ENCODE peak calls at places on chromosome 2, in seven cellular contexts. T is neural crest cell, D is HFFc6, K is cardiac fibroblast, N is fibroblast of pulmonary artery, C is colonic mucosa, Z is upper lobe of right lung. X is an unnamed sample.

GRCh38 chr2:85750509-85751299 is 3.1 kb upstream of the ATOH8 start:
- DNase-seq in T (peak), D (peak), K (peak), N (peak), C (peak), Z (peak), X (no peak)

GRCh38 chr2:156649596-156649995 is 213.4 kb downstream of the GPD2 start:
- DNase-seq in T (no peak), D (no peak), K (peak), N (no peak), C (peak), Z (no peak), X (no peak)

GRCh38 chr2:28547223-28547860 is 51.5 kb downstream of the PLB1 start:
- DNase-seq in T (no peak), D (no peak), K (no peak), N (no peak), C (no peak), Z (no peak), X (no peak)

GRCh38 chr2:54306561-54306960 is 50.5 kb upstream of the TSPYL6 start:
- DNase-seq in T (no peak), D (no peak), K (no peak), N (peak), C (no peak), Z (no peak), X (no peak)

GRCh38 chr2:239979243-239980023 is 45.7 kb downstream of the NDUFA10 start:
- DNase-seq in T (peak), D (no peak), K (peak), N (peak), C (no peak), Z (no peak), X (no peak)

GRCh38 chr2:230757476-230757875 is 44.8 kb downstream of the CAB39 start:
- DNase-seq in T (no peak), D (peak), K (peak), N (peak), C (no peak), Z (no peak), X (no peak)

GRCh38 chr2:235666240-235666781 is 172.5 kb downstream of the AGAP1 start:
- DNase-seq in T (peak), D (peak), K (peak), N (peak), C (peak), Z (no peak), X (no peak)

GRCh38 chr2:159998236-159998635 is 64.2 kb downstream of the PLA2R1 start:
- DNase-seq in T (no peak), D (no peak), K (no peak), N (no peak), C (no peak), Z (no peak), X (no peak)

GRCh38 chr2:16774980-16775963 is 109.6 kb upstream of the CYRIA start:
- DNase-seq in T (no peak), D (no peak), K (no peak), N (peak), C (no peak), Z (no peak), X (no peak)

GRCh38 chr2:181999911-182000310 is 14.3 kb downstream of the PPP1R1C start:
- DNase-seq in T (no peak), D (no peak), K (no peak), N (no peak), C (no peak), Z (no peak), X (no peak)

GRCh38 chr2:196479350-196479749 is 160.2 kb upstream of the CCDC150 start:
- DNase-seq in T (no peak), D (peak), K (peak), N (peak), C (no peak), Z (no peak), X (no peak)

GRCh38 chr2:118737690-118738089 is 109.8 kb downstream of the EN1 start:
- DNase-seq in T (no peak), D (no peak), K (no peak), N (no peak), C (no peak), Z (no peak), X (no peak)

GRCh38 chr2:46351388-46352141 is 54.4 kb downstream of the EPAS1 start:
- DNase-seq in T (no peak), D (no peak), K (no peak), N (no peak), C (no peak), Z (no peak), X (no peak)

GRCh38 chr2:240582781-240583180 is 3.8 kb upstream of the CAPN10 start:
- DNase-seq in T (no peak), D (peak), K (no peak), N (no peak), C (no peak), Z (no peak), X (no peak)

GRCh38 chr2:144550084-144550483 is 30.2 kb upstream of the ZEB2 start:
- DNase-seq in T (no peak), D (no peak), K (no peak), N (no peak), C (no peak), Z (no peak), X (no peak)

GRCh38 chr2:145812163-145812554 is 1292.2 kb upstream of the ZEB2 start:
- DNase-seq in T (no peak), D (no peak), K (no peak), N (peak), C (no peak), Z (no peak), X (no peak)

GRCh38 chr2:110848519-110848918 is 116.1 kb downstream of the ACOXL start:
- DNase-seq in T (no peak), D (no peak), K (no peak), N (no peak), C (no peak), Z (no peak), X (no peak)

GRCh38 chr2:63698825-63699548 is 110.2 kb downstream of the MDH1 start:
- DNase-seq in T (no peak), D (peak), K (peak), N (peak), C (peak), Z (no peak), X (no peak)

GRCh38 chr2:14340703-14341102 is 291.8 kb upstream of the LRATD1 start:
- DNase-seq in T (no peak), D (no peak), K (no peak), N (no peak), C (no peak), Z (no peak), X (no peak)

GRCh38 chr2:201218780-201219179 is 35.8 kb downstream of the CASP10 start:
- DNase-seq in T (no peak), D (peak), K (no peak), N (no peak), C (peak), Z (no peak), X (no peak)

GRCh38 chr2:128525653-128526052 is 207.0 kb upstream of the HS6ST1 start:
- DNase-seq in T (no peak), D (no peak), K (no peak), N (no peak), C (no peak), Z (no peak), X (no peak)

GRCh38 chr2:66509326-66509811 is 74.4 kb downstream of the MEIS1 start:
- DNase-seq in T (no peak), D (peak), K (peak), N (peak), C (no peak), Z (no peak), X (no peak)

GRCh38 chr2:209380278-209380677 is 43.6 kb upstream of the MAP2 start:
- DNase-seq in T (no peak), D (no peak), K (no peak), N (no peak), C (no peak), Z (no peak), X (no peak)

GRCh38 chr2:37916512-37917082 is 8.5 kb upstream of the RMDN2 start:
- DNase-seq in T (no peak), D (peak), K (peak), N (peak), C (no peak), Z (no peak), X (no peak)

GRCh38 chr2:52423655-52424054 is 1343.9 kb upstream of the CHAC2 start:
- DNase-seq in T (no peak), D (no peak), K (no peak), N (no peak), C (no peak), Z (no peak), X (no peak)

GRCh38 chr2:30225131-30225762 is 6.1 kb upstream of the LBH start:
- DNase-seq in T (no peak), D (peak), K (peak), N (peak), C (no peak), Z (no peak), X (no peak)

GRCh38 chr2:8212239-8212638 is 469.6 kb upstream of the ID2 start:
- DNase-seq in T (no peak), D (no peak), K (no peak), N (no peak), C (peak), Z (no peak), X (no peak)

GRCh38 chr2:78202986-78203670 is 681.0 kb upstream of the LRRTM4 start:
- DNase-seq in T (no peak), D (no peak), K (no peak), N (no peak), C (no peak), Z (no peak), X (no peak)

GRCh38 chr2:220682616-220683015 is 889.5 kb downstream of the EPHA4 start:
- DNase-seq in T (no peak), D (peak), K (no peak), N (no peak), C (no peak), Z (no peak), X (no peak)

GRCh38 chr2:88110830-88111229 is 17.0 kb downstream of the FABP1 start:
- DNase-seq in T (no peak), D (no peak), K (no peak), N (no peak), C (no peak), Z (no peak), X (no peak)

GRCh38 chr2:99571609-99572344 is 82.0 kb upstream of the REV1 start:
- DNase-seq in T (no peak), D (no peak), K (no peak), N (no peak), C (no peak), Z (no peak), X (no peak)

GRCh38 chr2:15159751-15160177 is 401.4 kb downstream of the NBAS start:
- DNase-seq in T (peak), D (peak), K (peak), N (peak), C (peak), Z (no peak), X (peak)

GRCh38 chr2:24822049-24822706 is 29.0 kb downstream of the CENPO start:
- DNase-seq in T (no peak), D (no peak), K (no peak), N (no peak), C (peak), Z (no peak), X (no peak)

GRCh38 chr2:229071292-229071976 is 199.7 kb downstream of the PID1 start:
- DNase-seq in T (no peak), D (no peak), K (peak), N (peak), C (no peak), Z (no peak), X (no peak)

GRCh38 chr2:174336403-174337336 is 1.9 kb downstream of the SP9 start:
- DNase-seq in T (peak), D (no peak), K (no peak), N (no peak), C (peak), Z (peak), X (no peak)
- TF ChIP-seq CTCF in T (peak), D (peak), K (no peak), N (no peak), C (no peak), Z (no peak), X (peak)

GRCh38 chr2:44055229-44055628 is 59.4 kb upstream of the LRPPRC start:
- DNase-seq in T (no peak), D (no peak), K (no peak), N (no peak), C (no peak), Z (no peak), X (no peak)
- TF ChIP-seq CTCF in T (no peak), D (no peak), K (no peak), N (no peak), C (no peak), Z (no peak), X (no peak)

GRCh38 chr2:109333414-109334194 is 204.6 kb downstream of the SH3RF3 start:
- DNase-seq in T (no peak), D (peak), K (no peak), N (no peak), C (no peak), Z (no peak), X (no peak)
- TF ChIP-seq CTCF in T (peak), D (peak), K (peak), N (peak), C (no peak), Z (peak), X (no peak)

DNA sequence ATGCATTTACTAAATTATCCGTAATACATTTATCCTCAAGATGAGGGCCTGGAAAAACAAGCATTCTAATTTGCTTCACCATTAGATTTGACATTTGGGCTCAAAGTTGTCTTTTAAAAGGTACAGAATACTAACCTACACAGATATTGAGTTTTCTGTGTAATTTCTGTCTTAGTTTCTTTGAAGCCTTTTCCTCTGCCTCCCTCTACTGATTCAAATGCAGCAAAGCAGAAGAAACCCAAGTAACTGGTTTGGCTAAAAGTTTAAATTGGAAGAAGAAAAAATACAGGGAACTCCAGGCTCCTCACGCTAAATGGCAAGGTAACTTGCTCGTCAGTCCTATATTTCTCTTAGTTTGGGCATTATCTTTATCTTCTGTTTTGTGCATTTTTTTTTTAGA is 53.3 kb upstream of the SLC5A7 start:
- DNase-seq in T (no peak), D (peak), K (peak), N (peak), C (no peak), Z (no peak), X (no peak)
- TF ChIP-seq CTCF in T (peak), D (peak), K (peak), N (peak), C (no peak), Z (peak), X (peak)

GRCh38 chr2:223697316-223697875 is 95.2 kb upstream of the SCG2 start:
- DNase-seq in T (no peak), D (no peak), K (no peak), N (no peak), C (no peak), Z (no peak), X (no peak)

GRCh38 chr2:223697921-223698645 is 95.9 kb upstream of the SCG2 start:
- DNase-seq in T (no peak), D (no peak), K (no peak), N (no peak), C (no peak), Z (no peak), X (no peak)

GRCh38 chr2:223696719-223697118 is 94.6 kb upstream of the SCG2 start:
- DNase-seq in T (no peak), D (peak), K (no peak), N (peak), C (no peak), Z (no peak), X (no peak)

GRCh38 chr2:223688094-223688835 is 86.1 kb upstream of the SCG2 start:
- DNase-seq in T (no peak), D (no peak), K (no peak), N (no peak), C (no peak), Z (no peak), X (no peak)

DNA sequence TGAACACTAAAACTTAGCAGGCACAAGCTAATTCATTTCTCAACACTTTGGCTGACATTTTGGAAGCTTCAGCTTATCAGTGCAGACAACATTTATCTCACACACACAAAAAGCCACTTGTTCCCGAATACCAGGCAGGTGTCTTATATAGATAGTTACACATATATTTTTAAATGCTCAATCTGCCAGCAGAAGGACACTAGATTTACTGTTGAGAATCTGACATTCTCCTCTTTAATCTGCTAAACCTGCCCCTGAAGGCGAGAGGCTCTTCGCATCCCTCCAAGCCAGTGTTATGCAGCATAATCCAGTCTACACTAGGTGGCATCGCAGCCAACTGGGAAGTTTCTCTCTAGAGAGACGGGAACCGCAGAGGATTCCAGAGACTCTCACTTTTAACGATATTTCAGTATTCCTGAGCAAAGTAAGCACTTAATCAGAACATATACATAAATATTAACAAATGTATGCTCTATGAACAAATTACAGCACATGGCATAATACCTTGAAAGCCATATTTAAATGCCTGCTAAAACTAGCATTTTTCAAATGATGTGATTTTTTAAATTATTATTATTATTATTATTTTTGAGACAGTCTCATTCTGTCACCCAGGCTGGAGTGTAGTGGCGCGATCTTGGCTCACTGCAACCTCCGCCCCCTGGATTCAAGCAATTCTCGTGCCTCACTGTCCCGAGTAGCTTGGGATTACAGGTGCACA is 90.2 kb upstream of the SCG2 start:
- DNase-seq in T (peak), D (peak), K (peak), N (peak), C (no peak), Z (no peak), X (no peak)
- TF ChIP-seq CTCF in T (peak), D (peak), K (peak), N (peak), C (peak), Z (peak), X (peak)

GRCh38 chr2:48122166-48122565 is 215.9 kb upstream of the FBXO11 start:
- DNase-seq in T (no peak), D (no peak), K (no peak), N (no peak), C (no peak), Z (no peak), X (no peak)

GRCh38 chr2:48126180-48126579 is 219.9 kb upstream of the FBXO11 start:
- DNase-seq in T (no peak), D (no peak), K (peak), N (peak), C (no peak), Z (no peak), X (no peak)

GRCh38 chr2:48127612-48128191 is 221.4 kb upstream of the FBXO11 start:
- DNase-seq in T (no peak), D (no peak), K (no peak), N (no peak), C (no peak), Z (no peak), X (no peak)

GRCh38 chr2:48120759-48121242 is 214.5 kb upstream of the FBXO11 start:
- DNase-seq in T (no peak), D (no peak), K (no peak), N (no peak), C (no peak), Z (no peak), X (no peak)

DNA sequence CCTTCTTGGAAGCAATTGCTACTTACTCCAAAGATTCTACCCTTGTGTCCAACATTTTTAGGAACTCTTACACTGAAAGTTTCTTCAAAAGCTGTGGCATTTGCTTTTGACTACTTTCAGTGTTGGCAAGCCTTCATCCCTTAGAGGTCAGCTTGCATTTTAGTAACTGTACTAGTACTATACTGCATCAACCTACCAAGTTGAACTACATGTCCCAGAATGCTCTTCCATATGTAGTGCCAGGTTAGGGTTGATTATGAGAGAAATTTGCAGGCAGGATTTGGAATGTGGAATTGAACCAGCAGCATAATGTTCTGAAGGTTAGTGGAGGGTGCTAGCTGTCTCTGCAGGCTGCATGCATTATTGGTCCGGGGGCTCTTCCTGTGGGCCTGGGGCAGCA is 218.3 kb upstream of the FBXO11 start:
- DNase-seq in T (no peak), D (no peak), K (no peak), N (no peak), C (no peak), Z (no peak), X (no peak)
- TF ChIP-seq CTCF in T (no peak), D (no peak), K (no peak), N (no peak), C (no peak), Z (no peak), X (no peak)